ENCODE peak calls at places on chromosome 5, in eight cellular contexts. Q is fibroblast of lung; F is astrocyte of the spinal cord; B is thoracic aorta; J is ovary; X is CD8-positive, alpha-beta T cell; S is left lung; D is upper lobe of right lung. T is an unnamed sample.

GRCh38 chr5:83363111-83363510 is 108.4 kb upstream of the VCAN start:
- DNase-seq in Q (no peak), F (no peak), B (no peak), J (no peak), X (no peak), S (no peak), D (no peak), T (no peak)

GRCh38 chr5:53035868-53036381 is 46.8 kb downstream of the ITGA2 start:
- DNase-seq in Q (peak; percentile 39), F (no peak), B (no peak), J (no peak), X (no peak), S (no peak), D (no peak), T (no peak)

GRCh38 chr5:139164020-139164419 is 34.1 kb downstream of the SIL1 start:
- DNase-seq in Q (no peak), F (no peak), B (no peak), J (no peak), X (no peak), S (no peak), D (no peak), T (no peak)

GRCh38 chr5:69238760-69239251 is 4.1 kb downstream of the CDK7 start:
- DNase-seq in Q (peak; percentile 76), F (peak; percentile 80), B (no peak), J (no peak), X (no peak), S (no peak), D (no peak), T (peak; percentile 75)

GRCh38 chr5:31531543-31531887 is 378 bp downstream of the DROSHA start:
- DNase-seq in Q (peak; percentile 19), F (peak; percentile 16), B (no peak), J (no peak), X (peak; percentile 8), S (no peak), D (no peak), T (peak; percentile 8)

GRCh38 chr5:30040483-30041116 is 1152.9 kb upstream of the CDH6 start:
- DNase-seq in Q (peak; percentile 33), F (peak; percentile 83), B (no peak), J (no peak), X (no peak), S (no peak), D (no peak), T (peak; percentile 22)

GRCh38 chr5:115961413-115962238 is 649 bp upstream of the LVRN start:
- DNase-seq in Q (no peak), F (no peak), B (no peak), J (no peak), X (no peak), S (no peak), D (no peak), T (peak; percentile 69)

GRCh38 chr5:112316006-112316405 is 103.1 kb downstream of the EPB41L4A start:
- DNase-seq in Q (no peak), F (no peak), B (no peak), J (no peak), X (no peak), S (no peak), D (no peak), T (no peak)

GRCh38 chr5:174790906-174791305 is 66.5 kb downstream of the MSX2 start:
- DNase-seq in Q (no peak), F (no peak), B (no peak), J (no peak), X (no peak), S (no peak), D (no peak), T (no peak)

GRCh38 chr5:138952962-138953361 is 77.8 kb upstream of the LRRTM2 start:
- DNase-seq in Q (no peak), F (no peak), B (no peak), J (no peak), X (no peak), S (peak; percentile 35), D (peak; percentile 66), T (no peak)

GRCh38 chr5:110478899-110479298 is 247.6 kb downstream of the TMEM232 start:
- DNase-seq in Q (peak; percentile 85), F (peak; percentile 95), B (no peak), J (no peak), X (no peak), S (no peak), D (no peak), T (peak; percentile 96)

GRCh38 chr5:50716134-50716533 is 49.7 kb downstream of the PARP8 start:
- DNase-seq in Q (no peak), F (no peak), B (no peak), J (no peak), X (no peak), S (no peak), D (no peak), T (no peak)

GRCh38 chr5:131194725-131195124 is 24.0 kb downstream of the LYRM7 start:
- DNase-seq in Q (no peak), F (no peak), B (no peak), J (no peak), X (no peak), S (no peak), D (no peak), T (no peak)

GRCh38 chr5:90099099-90099498 is 310.5 kb downstream of the CETN3 start:
- DNase-seq in Q (no peak), F (no peak), B (no peak), J (no peak), X (no peak), S (no peak), D (no peak), T (no peak)

GRCh38 chr5:73692166-73692640 is 66.2 kb downstream of the ARHGEF28 start:
- DNase-seq in Q (peak; percentile 65), F (peak; percentile 94), B (no peak), J (no peak), X (no peak), S (no peak), D (no peak), T (peak; percentile 79)

GRCh38 chr5:178437296-178438075 is 152.7 kb downstream of the COL23A1 start:
- DNase-seq in Q (no peak), F (no peak), B (no peak), J (no peak), X (no peak), S (no peak), D (no peak), T (no peak)

GRCh38 chr5:125117556-125117955 is 371.1 kb upstream of the ZNF608 start:
- DNase-seq in Q (no peak), F (no peak), B (no peak), J (no peak), X (no peak), S (no peak), D (no peak), T (peak; percentile 93)

GRCh38 chr5:169911448-169912212 is 68.7 kb downstream of the INSYN2B start:
- DNase-seq in Q (no peak), F (no peak), B (no peak), J (no peak), X (no peak), S (no peak), D (no peak), T (no peak)
- TF ChIP-seq CTCF in Q (no peak), F (no peak), B (no peak), J (no peak), X (no peak), S (no peak), D (no peak), T (no peak)

GRCh38 chr5:126370796-126371718 is 52.2 kb upstream of the GRAMD2B start:
- DNase-seq in Q (no peak), F (peak; percentile 56), B (no peak), J (no peak), X (no peak), S (no peak), D (no peak), T (peak; percentile 71)
- H3K4me3 ChIP-seq in Q (no peak overlapping the region), F (no peak overlapping the region), B (no peak overlapping the region), J (no peak overlapping the region), X (no peak overlapping the region), S (peak overlapping the region; percentile 11), D (peak overlapping the region; percentile 22), T (no peak overlapping the region)

DNA sequence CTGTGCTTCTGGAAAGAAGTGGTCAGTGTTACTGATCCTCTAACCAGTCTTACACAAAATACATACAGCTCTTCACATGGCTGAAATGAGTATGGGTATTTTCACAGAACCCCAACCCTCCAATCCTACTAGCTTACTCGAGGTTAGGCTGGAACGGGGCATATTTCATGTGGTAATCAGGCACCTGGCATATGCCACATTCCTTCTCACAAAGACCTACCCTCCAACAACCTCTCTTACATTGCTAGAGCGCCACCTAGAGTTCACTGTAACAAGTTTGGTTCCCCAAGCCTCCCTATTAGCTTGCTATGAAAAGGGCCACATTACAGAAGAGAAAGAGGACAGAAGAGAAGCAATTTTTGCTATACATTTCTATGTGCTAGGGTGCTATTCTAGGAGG is 597.3 kb downstream of the PRELID2 start:
- DNase-seq in Q (peak; percentile 66), F (peak; percentile 45), B (no peak), J (no peak), X (no peak), S (no peak), D (no peak), T (peak; percentile 12)
- TF ChIP-seq CTCF in Q (peak; percentile 59), F (peak; percentile 62), B (no peak), J (no peak), X (no peak), S (peak; percentile 31), D (peak; percentile 48), T (peak; percentile 44)

GRCh38 chr5:55991768-55992486 is 2.8 kb downstream of the IL6ST start:
- DNase-seq in Q (no peak), F (no peak), B (no peak), J (no peak), X (no peak), S (no peak), D (no peak), T (peak; percentile 58)

GRCh38 chr5:55993628-55994501 is 898 bp downstream of the IL6ST start:
- DNase-seq in Q (peak; percentile 40), F (peak; percentile 38), B (no peak), J (no peak), X (no peak), S (no peak), D (no peak), T (peak; percentile 36)

GRCh38 chr5:55994998-55995914 is 493 bp upstream of the IL6ST start:
- DNase-seq in Q (peak; percentile 98), F (peak; percentile 98), B (peak; percentile 90), J (peak; percentile 98), X (peak; percentile 96), S (peak; percentile 97), D (peak; percentile 99), T (peak; percentile 97)

GRCh38 chr5:55993013-55993412 is 1.8 kb downstream of the IL6ST start:
- DNase-seq in Q (peak; percentile 57), F (no peak), B (no peak), J (no peak), X (no peak), S (no peak), D (no peak), T (peak; percentile 48)

DNA sequence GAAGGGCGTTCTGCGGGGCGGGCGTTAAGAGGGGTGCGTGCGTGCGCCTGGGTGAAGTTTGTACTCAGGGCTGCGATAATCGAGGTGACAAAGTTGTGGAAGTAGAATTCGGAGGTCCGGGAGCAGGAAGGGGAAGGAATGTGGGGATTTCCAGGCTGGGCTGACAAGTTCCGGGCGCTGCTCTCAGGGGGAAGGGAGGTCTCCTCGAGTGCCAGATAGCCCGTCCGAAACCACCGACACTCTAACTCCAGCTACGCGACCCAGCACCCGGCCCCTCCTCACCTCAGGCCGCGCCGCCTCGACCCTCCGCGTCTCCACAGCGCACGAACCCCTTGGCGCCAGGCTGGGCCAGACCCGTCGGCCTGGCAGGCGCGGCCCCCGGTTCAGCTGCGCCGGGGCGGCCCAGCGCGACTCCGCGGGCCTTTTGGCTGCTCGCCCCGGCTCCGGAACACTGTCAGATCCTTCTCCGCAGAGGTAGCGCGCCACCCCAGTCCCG is at the start of gene IL6ST:
- DNase-seq in Q (peak; percentile 60), F (peak; percentile 56), B (no peak), J (no peak), X (peak; percentile 38), S (peak; percentile 76), D (no peak), T (peak; percentile 83)
- H3K4me3 ChIP-seq in Q (peak within 1 kb of the TSS; percentile 95), F (peak within 1 kb of the TSS; percentile 59), B (peak within 1 kb of the TSS; percentile 87), J (peak within 1 kb of the TSS; percentile 77), X (peak within 1 kb of the TSS; percentile 89), S (peak within 1 kb of the TSS; percentile 75), D (peak within 1 kb of the TSS; percentile 65), T (peak within 1 kb of the TSS; percentile 91)